ENCODE peak calls at places on chromosomes 6 and 20, in four cellular contexts. N, M, J and C are unnamed samples.

GRCh38 chr20:20603339-20603990 is 109.0 kb downstream of the RALGAPA2 start:
- DNase-seq in N (no peak), M (no peak), J (no peak), C (no peak)

GRCh38 chr20:38369387-38369786 is 23.1 kb downstream of the LBP start:
- DNase-seq in N (peak; percentile 28), M (peak; percentile 16), J (peak; percentile 44), C (no peak)

GRCh38 chr20:9535457-9535856 is 21.1 kb downstream of the LAMP5 start:
- DNase-seq in N (no peak), M (no peak), J (no peak), C (no peak)

GRCh38 chr6:84511929-84512328 is 252.5 kb downstream of the TBX18 start:
- DNase-seq in N (no peak), M (no peak), J (no peak), C (no peak)

GRCh38 chr6:109514946-109515345 is 31.9 kb upstream of the ZBTB24 start:
- DNase-seq in N (no peak), M (no peak), J (no peak), C (no peak)

GRCh38 chr6:33610779-33611421 is 10.2 kb upstream of the ITPR3 start:
- DNase-seq in N (peak; percentile 90), M (no peak), J (no peak), C (no peak)

GRCh38 chr6:147789430-147789947 is 281.0 kb downstream of the SAMD5 start:
- DNase-seq in N (no peak), M (no peak), J (no peak), C (no peak)

GRCh38 chr6:144559865-144560603 is 274.9 kb downstream of the UTRN start:
- DNase-seq in N (no peak), M (no peak), J (no peak), C (peak; percentile 49)

GRCh38 chr20:53023717-53024116 is 51.6 kb downstream of the TSHZ2 start:
- DNase-seq in N (no peak), M (no peak), J (no peak), C (no peak)

GRCh38 chr20:57781901-57782300 is 72.1 kb upstream of the PMEPA1 start:
- DNase-seq in N (no peak), M (no peak), J (no peak), C (no peak)

GRCh38 chr20:316316-317068 is 8.9 kb upstream of the SOX12 start:
- DNase-seq in N (no peak), M (no peak), J (no peak), C (no peak)

GRCh38 chr20:31708839-31709534 is 13.7 kb downstream of the BCL2L1 start:
- DNase-seq in N (no peak), M (peak; percentile 4), J (no peak), C (no peak)

GRCh38 chr6:36386495-36387439 is 702 bp downstream of the ETV7 start:
- DNase-seq in N (peak; percentile 47), M (peak; percentile 40), J (peak; percentile 56), C (peak; percentile 42)

GRCh38 chr20:15061955-15062354 is 724.5 kb upstream of the FLRT3 start:
- DNase-seq in N (peak; percentile 22), M (peak; percentile 34), J (peak; percentile 65), C (no peak)

GRCh38 chr6:68652117-68652536 is 17.0 kb downstream of the ADGRB3 start:
- DNase-seq in N (no peak), M (no peak), J (no peak), C (no peak)

GRCh38 chr6:107673076-107673494 is 151.0 kb downstream of the SCML4 start:
- DNase-seq in N (no peak), M (no peak), J (no peak), C (no peak)

GRCh38 chr6:44217332-44218143 is 812 bp downstream of the MYMX start:
- DNase-seq in N (no peak), M (no peak), J (peak; percentile 35), C (no peak)

GRCh38 chr6:116382587-116382986 is 11.8 kb downstream of the DSE start:
- DNase-seq in N (no peak), M (no peak), J (peak; percentile 63), C (no peak)
- H3K4me1 ChIP-seq in N (peaks cover 16% of the 10 kb centered on the region), M (peaks cover 59% of the 10 kb centered on the region), J (peaks cover 10% of the 10 kb centered on the region), C (peaks cover 21% of the 10 kb centered on the region)

DNA sequence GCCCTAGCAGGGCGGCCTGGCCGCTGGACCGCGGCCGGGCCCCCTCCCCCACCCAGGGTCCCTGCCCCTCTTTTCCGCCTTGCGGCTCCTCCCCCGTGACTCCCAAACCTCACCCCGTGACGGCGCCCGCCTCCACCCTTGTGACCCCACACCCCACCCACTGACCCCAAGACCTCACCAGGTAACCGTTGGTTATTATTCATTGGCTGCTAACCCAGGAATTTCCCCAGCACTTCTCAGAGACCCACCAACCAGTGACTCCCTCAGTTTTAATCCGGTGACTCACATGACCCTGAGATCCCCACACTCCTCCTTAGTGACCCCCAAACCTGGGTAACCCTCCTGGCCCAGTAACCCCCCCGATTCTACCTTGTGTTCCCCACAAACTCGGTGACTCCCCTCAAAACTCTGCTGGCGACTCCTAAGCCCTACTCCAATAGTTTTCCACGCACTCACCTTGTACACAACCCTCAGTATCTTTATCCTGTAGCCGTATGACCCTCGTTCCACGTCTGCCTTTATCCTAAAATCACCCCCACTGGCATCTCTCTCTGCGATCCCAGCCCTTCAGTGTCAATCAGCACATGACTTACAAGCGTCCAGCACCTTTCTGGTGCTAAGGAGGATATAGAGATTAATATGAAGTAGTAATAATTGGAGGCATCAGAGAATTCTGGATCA is 551 bp downstream of the ZNF76 start:
- DNase-seq in N (peak; percentile 73), M (peak; percentile 44), J (peak; percentile 90), C (peak; percentile 72)
- H3K4me1 ChIP-seq in N (peaks cover 20% of the 10 kb centered on the region), M (peaks cover 23% of the 10 kb centered on the region), J (peaks cover 9% of the 10 kb centered on the region), C (peaks cover 6% of the 10 kb centered on the region)

DNA sequence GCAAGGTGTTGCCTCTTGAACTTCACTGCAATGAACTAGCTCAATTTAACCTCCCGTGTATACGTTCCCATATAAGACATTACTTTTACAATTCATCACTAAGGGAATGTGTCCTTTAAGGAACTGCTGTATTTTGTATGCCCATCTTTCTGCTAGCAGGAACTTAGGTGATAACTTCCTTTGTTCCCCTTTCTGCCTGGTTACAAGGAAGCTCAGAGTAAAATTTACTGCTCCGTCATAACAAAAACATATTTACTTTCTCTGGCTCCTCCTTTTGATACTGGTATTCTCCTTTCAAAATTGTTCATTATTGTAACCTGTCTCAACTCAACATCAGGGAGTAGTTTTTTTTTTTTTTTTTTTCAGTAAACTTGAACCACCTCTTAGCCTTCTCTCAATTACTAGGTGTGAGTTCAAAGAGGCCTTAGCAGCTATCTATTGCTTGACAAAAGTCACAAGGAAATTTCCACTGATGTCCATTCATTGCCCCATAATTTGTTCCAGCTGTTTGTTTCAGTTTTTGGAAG is 37.1 kb downstream of the RIPOR2 start:
- DNase-seq in N (no peak), M (no peak), J (no peak), C (no peak)
- H3K4me1 ChIP-seq in N (no peaks in the 10 kb centered on the region), M (peaks cover 22% of the 10 kb centered on the region), J (no peaks in the 10 kb centered on the region), C (peaks cover 13% of the 10 kb centered on the region)

GRCh38 chr20:48759631-48760245 is 68.1 kb downstream of the PREX1 start:
- DNase-seq in N (no peak), M (no peak), J (no peak), C (no peak)

GRCh38 chr20:48761023-48761785 is 66.6 kb downstream of the PREX1 start:
- DNase-seq in N (peak; percentile 22), M (no peak), J (no peak), C (no peak)

GRCh38 chr20:48761914-48762313 is 65.9 kb downstream of the PREX1 start:
- DNase-seq in N (no peak), M (no peak), J (peak; percentile 32), C (no peak)

GRCh38 chr20:48758206-48758820 is 69.5 kb downstream of the PREX1 start:
- DNase-seq in N (no peak), M (no peak), J (no peak), C (no peak)

DNA sequence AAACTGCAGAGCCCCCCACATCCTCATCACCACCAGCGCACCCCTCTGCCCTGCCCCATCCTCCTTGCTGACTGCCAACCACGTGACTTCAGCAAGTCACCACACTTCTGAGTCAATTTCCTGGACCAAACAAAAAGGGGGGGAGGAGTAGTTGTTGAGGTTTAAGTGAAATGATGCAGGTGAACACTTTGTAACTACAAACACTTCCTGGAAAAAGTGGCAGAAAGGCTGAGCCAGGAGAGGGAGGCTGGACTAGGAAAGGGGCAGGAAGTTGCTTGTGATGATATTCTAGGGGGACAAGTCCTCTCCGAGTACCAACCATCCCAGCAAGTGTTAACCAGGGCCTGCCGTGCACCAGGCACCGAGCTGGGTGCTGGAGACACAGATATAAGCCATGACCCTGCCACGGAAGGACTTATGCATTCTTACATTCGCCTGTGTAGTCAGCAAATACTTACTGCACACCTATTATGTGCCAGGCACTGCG is 67.4 kb downstream of the PREX1 start:
- DNase-seq in N (no peak), M (peak; percentile 86), J (no peak), C (no peak)
- H3K4me1 ChIP-seq in N (no peaks in the 10 kb centered on the region), M (peaks cover 17% of the 10 kb centered on the region), J (peaks cover 3% of the 10 kb centered on the region), C (peaks cover 16% of the 10 kb centered on the region)

DNA sequence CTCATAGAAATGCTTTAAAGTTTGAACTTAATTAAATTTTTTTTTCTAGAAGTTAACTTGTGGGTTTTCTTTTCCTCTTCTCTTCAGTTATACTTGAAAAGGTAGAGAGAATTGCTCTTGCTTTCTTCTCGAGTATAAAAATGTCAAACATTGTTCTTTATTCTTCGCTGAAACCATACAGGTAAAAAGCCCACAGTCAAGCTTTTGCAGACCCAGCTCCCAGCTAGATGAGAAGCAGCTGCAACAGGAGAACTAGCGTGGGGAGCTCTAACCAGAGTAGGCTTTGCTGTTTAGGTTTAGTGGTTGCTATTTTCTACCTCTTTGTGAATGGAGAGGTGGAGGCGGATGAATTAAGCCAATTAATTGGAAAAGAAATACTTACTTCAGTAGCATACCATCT is 102.7 kb downstream of the JARID2 start:
- DNase-seq in N (no peak), M (no peak), J (no peak), C (no peak)
- H3K4me1 ChIP-seq in N (peaks cover 12% of the 10 kb centered on the region), M (peaks cover 33% of the 10 kb centered on the region), J (peaks cover 13% of the 10 kb centered on the region), C (peaks cover 28% of the 10 kb centered on the region)

DNA sequence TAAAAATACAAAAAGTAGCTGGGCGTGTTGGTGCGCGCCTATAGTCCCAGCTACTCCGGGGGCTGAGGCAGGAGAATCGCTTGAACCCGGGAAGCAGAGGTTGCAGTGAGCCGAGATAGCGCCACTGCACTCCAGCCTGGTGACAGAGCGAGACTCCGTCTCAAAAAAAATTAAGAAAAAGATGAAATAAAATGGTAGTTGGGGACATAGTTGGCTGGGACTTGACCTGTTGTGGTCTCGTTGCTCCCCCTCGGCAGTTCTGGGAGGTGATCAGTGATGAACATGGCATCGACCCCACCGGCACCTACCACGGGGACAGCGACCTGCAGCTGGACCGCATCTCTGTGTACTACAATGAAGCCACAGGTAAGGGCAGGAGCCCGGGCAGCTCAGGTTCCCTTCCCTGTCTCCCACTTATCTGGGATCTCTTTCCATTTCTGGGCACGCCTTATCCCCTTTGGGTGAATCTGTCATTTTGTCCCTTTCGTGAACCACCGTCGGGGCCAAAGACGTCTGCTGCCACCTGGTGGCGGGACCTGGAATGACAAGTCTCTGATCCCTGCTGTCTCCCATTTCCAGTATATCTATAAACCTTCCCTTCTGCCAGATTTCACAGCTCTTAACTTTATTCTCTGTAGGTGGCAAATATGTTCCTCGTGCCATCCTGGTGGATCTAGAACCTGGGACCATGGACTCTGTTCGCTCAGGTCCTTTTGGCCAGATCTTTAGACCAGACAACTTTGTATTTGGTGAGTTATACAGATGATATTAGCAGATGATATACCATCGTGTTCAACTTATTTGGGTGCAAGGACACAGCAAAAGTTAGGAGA is 2.3 kb downstream of the TUBB start:
- DNase-seq in N (peak; percentile 87), M (peak; percentile 90), J (peak; percentile 80), C (peak; percentile 85)
- H3K4me1 ChIP-seq in N (peaks cover 27% of the 10 kb centered on the region), M (peaks cover 30% of the 10 kb centered on the region), J (no peaks in the 10 kb centered on the region), C (peaks cover 16% of the 10 kb centered on the region)

GRCh38 chr6:37438912-37439311 is 5.9 kb downstream of the CMTR1 start:
- DNase-seq in N (no peak), M (peak; percentile 32), J (no peak), C (no peak)
- H3K4me1 ChIP-seq in N (peaks cover 47% of the 10 kb centered on the region), M (peaks cover 17% of the 10 kb centered on the region), J (no peaks in the 10 kb centered on the region), C (peaks cover 34% of the 10 kb centered on the region)